ENCODE peak calls at places on chromosomes 3 and 15, in nine cellular contexts. V is brain microvascular endothelial cell; O is uterus; T is tibial artery; L is mesenchymal stem cell; M is CD4-positive, alpha-beta memory T cell; S is left ventricle myocardium inferior; W is IMR-90; A is bronchial epithelial cell. Y is an unnamed sample. For H3K27me3 and H3K36me3, the result is how much of the 10 kb centered on the place peaks cover.

GRCh38 chr3:17070560-17070959 is 185.8 kb downstream of the PLCL2 start:
- DNase-seq in A (no peak), V (no peak), O (no peak), L (peak), M (no peak), T (no peak), S (peak), W (peak), Y (peak)

GRCh38 chr3:46435327-46435726 is 28.3 kb downstream of the CCRL2 start:
- DNase-seq in S (no peak), V (no peak), O (no peak), W (no peak), L (no peak), T (no peak), M (no peak), A (no peak), Y (no peak)

GRCh38 chr3:190122198-190122771 is 1.6 kb upstream of the P3H2 start:
- DNase-seq in M (no peak), A (no peak), W (peak), T (no peak), O (no peak), L (peak), S (no peak), V (peak), Y (no peak)

GRCh38 chr3:78791745-78792144 is 976.1 kb downstream of the ROBO1 start:
- DNase-seq in A (no peak), L (no peak), O (no peak), W (no peak), M (no peak), V (no peak), S (no peak), T (no peak), Y (no peak)

GRCh38 chr3:192901435-192901834 is 16.2 kb downstream of the MB21D2 start:
- DNase-seq in W (peak), S (no peak), A (peak), L (peak), M (no peak), O (no peak), V (peak), T (no peak), Y (no peak)

GRCh38 chr15:55902975-55903374 is 90.4 kb downstream of the NEDD4 start:
- DNase-seq in M (no peak), V (no peak), L (peak), W (peak), O (no peak), S (no peak), T (no peak), A (no peak), Y (no peak)

GRCh38 chr3:105513042-105513441 is 146.3 kb downstream of the ALCAM start:
- DNase-seq in W (peak), V (peak), O (no peak), S (no peak), T (no peak), A (no peak), L (no peak), M (no peak), Y (no peak)

GRCh38 chr3:10021856-10022775 is 4.1 kb upstream of the FANCD2 start:
- DNase-seq in M (no peak), L (no peak), O (no peak), T (no peak), A (no peak), V (no peak), W (no peak), S (no peak), Y (no peak)

GRCh38 chr15:64224508-64224907 is 61.7 kb upstream of the PPIB start:
- DNase-seq in S (no peak), A (no peak), T (no peak), M (no peak), O (no peak), V (peak), W (peak), L (peak), Y (no peak)

GRCh38 chr3:25288416-25288815 is 139.6 kb upstream of the RARB start:
- DNase-seq in A (no peak), W (no peak), T (no peak), O (no peak), V (no peak), S (no peak), L (no peak), M (no peak), Y (peak)

GRCh38 chr15:78933187-78934062 is 11.4 kb downstream of the CTSH start:
- DNase-seq in W (no peak), L (no peak), T (no peak), O (peak), A (no peak), V (no peak), S (no peak), M (no peak), Y (no peak)

GRCh38 chr3:136932518-136932917 is 25.3 kb upstream of the IL20RB start:
- DNase-seq in W (peak), M (no peak), A (peak), O (no peak), L (peak), T (no peak), S (no peak), V (no peak), Y (no peak)

GRCh38 chr3:53483821-53484220 is 10.6 kb upstream of the CACNA1D start:
- DNase-seq in W (no peak), T (no peak), S (no peak), O (no peak), L (no peak), V (no peak), M (no peak), A (no peak), Y (no peak)

GRCh38 chr3:155270485-155271342 is 22.8 kb downstream of the STRIT1 start:
- DNase-seq in O (no peak), L (no peak), S (no peak), V (no peak), W (no peak), T (no peak), A (peak), M (no peak), Y (no peak)

GRCh38 chr3:11847035-11847394 is 330 bp upstream of the TAMM41 start:
- DNase-seq in O (no peak), L (no peak), V (no peak), A (no peak), W (no peak), M (no peak), T (no peak), S (no peak), Y (no peak)

GRCh38 chr15:63212050-63212973 is 22.9 kb downstream of the RAB8B start:
- DNase-seq in A (peak), V (peak), O (no peak), S (no peak), L (no peak), T (no peak), W (peak), M (peak), Y (no peak)

GRCh38 chr3:21062724-21063436 is 688.1 kb downstream of the ZNF385D start:
- DNase-seq in S (no peak), L (no peak), W (no peak), A (no peak), O (no peak), T (no peak), V (no peak), M (no peak), Y (no peak)

GRCh38 chr15:79883579-79884203 is 13.1 kb downstream of the MTHFS start:
- DNase-seq in O (no peak), A (no peak), W (no peak), T (no peak), L (no peak), S (no peak), V (no peak), M (no peak), Y (no peak)

GRCh38 chr3:116051040-116051439 is 394.2 kb downstream of the LSAMP start:
- DNase-seq in L (no peak), S (no peak), V (no peak), W (no peak), A (no peak), T (no peak), M (no peak), O (no peak), Y (no peak)

GRCh38 chr3:165696496-165696895 is 140.7 kb downstream of the BCHE start:
- DNase-seq in M (no peak), S (no peak), L (no peak), O (no peak), A (peak), V (no peak), W (no peak), T (no peak), Y (no peak)

GRCh38 chr15:52415628-52416027 is 113.1 kb downstream of the MYO5A start:
- DNase-seq in W (no peak), A (peak), T (no peak), S (no peak), L (no peak), V (no peak), M (no peak), O (no peak), Y (no peak)

GRCh38 chr15:39204031-39204430 is 376.8 kb upstream of the THBS1 start:
- DNase-seq in V (no peak), L (no peak), M (no peak), T (no peak), A (peak), W (peak), O (no peak), S (no peak), Y (no peak)

GRCh38 chr3:38834110-38834509 is 18.1 kb upstream of the SCN10A start:
- DNase-seq in O (peak), S (peak), T (peak), V (peak), M (no peak), A (peak), W (peak), L (peak), Y (peak)

GRCh38 chr3:108159865-108160264 is 62.4 kb downstream of the IFT57 start:
- DNase-seq in V (no peak), L (no peak), M (no peak), A (peak), O (no peak), S (no peak), T (no peak), W (peak), Y (no peak)

GRCh38 chr3:50388021-50388719 is 28.8 kb upstream of the TMEM115 start:
- DNase-seq in A (no peak), M (no peak), L (peak), W (no peak), S (no peak), T (no peak), V (no peak), O (no peak), Y (peak)

GRCh38 chr3:12935023-12935860 is 93.9 kb upstream of the RPL32 start:
- DNase-seq in V (peak), L (no peak), S (no peak), M (no peak), O (no peak), W (no peak), A (no peak), T (no peak), Y (peak)

GRCh38 chr3:107124885-107125284 is 252.4 kb upstream of the CCDC54 start:
- DNase-seq in V (peak), M (no peak), A (peak), L (peak), T (no peak), W (peak), S (peak), O (peak), Y (no peak)

GRCh38 chr3:168847293-168847883 is 751.7 kb upstream of the GOLIM4 start:
- DNase-seq in V (peak), S (no peak), T (no peak), L (peak), M (no peak), W (peak), A (peak), O (no peak), Y (peak)

GRCh38 chr3:119639494-119640350 is 20.7 kb downstream of the POPDC2 start:
- DNase-seq in O (no peak), S (no peak), M (no peak), L (peak), W (no peak), A (peak), V (no peak), T (no peak), Y (no peak)

GRCh38 chr3:69116897-69117296 is 5.5 kb downstream of the LMOD3 start:
- DNase-seq in T (no peak), A (peak), W (no peak), V (no peak), S (no peak), O (no peak), L (no peak), M (no peak), Y (no peak)

GRCh38 chr3:148902173-148902791 is 37.2 kb downstream of the CPA3 start:
- DNase-seq in A (peak), T (no peak), W (peak), O (no peak), M (no peak), S (no peak), L (peak), V (no peak), Y (no peak)

GRCh38 chr3:145243875-145244274 is 917.1 kb downstream of the PLOD2 start:
- DNase-seq in S (no peak), O (no peak), L (peak), A (no peak), M (no peak), V (peak), T (no peak), W (peak), Y (no peak)

GRCh38 chr15:62647195-62647865 is 395.2 kb upstream of the TPM1 start:
- DNase-seq in S (no peak), L (peak), W (peak), O (no peak), M (no peak), T (no peak), A (peak), V (peak), Y (no peak)

GRCh38 chr15:76993114-76993715 is 1.7 kb upstream of the PSTPIP1 start:
- DNase-seq in V (no peak), T (peak), L (no peak), A (no peak), S (no peak), O (no peak), M (no peak), W (no peak), Y (peak)

GRCh38 chr3:13850161-13850945 is 29.5 kb downstream of the WNT7A start:
- DNase-seq in T (no peak), M (no peak), O (no peak), V (no peak), S (no peak), W (no peak), A (peak), L (no peak), Y (peak)

GRCh38 chr3:127722104-127722784 is 49.5 kb downstream of the ABTB1 start:
- DNase-seq in A (no peak), V (no peak), W (no peak), O (no peak), T (peak), M (no peak), S (no peak), L (no peak), Y (no peak)

GRCh38 chr3:122975163-122975923 is 52.2 kb downstream of the SEMA5B start:
- DNase-seq in W (peak), O (peak), L (peak), T (no peak), V (peak), A (peak), M (no peak), S (no peak), Y (peak)
- H3K4me3 ChIP-seq in W (no peak), O (no peak), L (peak), T (no peak), V (no peak), A (no peak), M (no peak), S (no peak), Y (no peak)

GRCh38 chr3:45223889-45224730 is 2.0 kb downstream of the TMEM158 start:
- DNase-seq in W (peak), L (peak), T (no peak), V (peak), O (no peak), A (peak), M (no peak), S (no peak), Y (no peak)

GRCh38 chr3:45226206-45226915 is at the start of gene TMEM158:
- DNase-seq in A (peak), L (peak), M (peak), O (peak), S (peak), W (peak), T (peak), V (peak), Y (peak)

GRCh38 chr3:45227131-45227819 is 1.2 kb upstream of the TMEM158 start:
- DNase-seq in T (peak), M (no peak), O (no peak), S (no peak), L (no peak), W (no peak), V (no peak), A (no peak), Y (no peak)

GRCh38 chr3:45224824-45225464 is 1.1 kb downstream of the TMEM158 start:
- DNase-seq in T (peak), V (peak), M (no peak), O (peak), S (peak), W (peak), A (no peak), L (peak), Y (peak)

DNA sequence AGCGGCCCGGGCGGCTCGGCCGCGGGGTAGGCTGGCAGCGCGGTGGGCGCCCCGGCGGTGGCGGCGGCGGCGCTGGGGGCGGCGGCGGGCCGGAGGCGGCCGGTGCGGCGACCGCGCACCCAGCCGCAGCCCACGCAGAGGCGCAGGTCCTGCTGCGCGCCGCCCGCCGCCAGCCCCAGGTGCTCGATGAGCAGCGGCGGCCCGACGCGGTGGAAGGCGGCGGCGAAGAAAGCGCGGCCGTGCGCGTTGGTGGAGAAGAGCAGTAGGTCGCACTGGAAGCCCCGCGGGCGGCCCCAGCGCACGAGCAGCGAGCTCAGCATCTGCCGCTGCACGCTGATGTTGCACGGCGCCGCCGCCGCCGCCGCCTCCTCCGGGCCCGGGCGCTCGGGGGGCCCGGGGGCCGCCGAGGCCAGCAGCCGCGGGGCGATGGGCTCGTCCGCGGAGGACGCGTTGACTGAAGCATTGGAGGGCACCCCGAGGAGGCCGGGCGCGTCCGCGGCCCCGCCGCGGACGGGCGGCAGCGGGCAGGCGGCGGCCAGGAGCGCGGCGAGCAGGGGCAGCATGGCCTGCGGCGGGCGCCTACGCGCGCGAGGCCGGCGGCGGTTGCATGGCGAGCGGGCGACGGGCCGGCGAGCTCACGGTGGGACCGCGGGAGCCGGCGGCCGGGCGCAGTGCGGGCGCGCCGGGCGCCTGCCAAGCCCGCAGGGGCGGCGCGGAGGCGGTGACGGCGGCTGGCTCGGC is 452 bp downstream of the TMEM158 start:
- DNase-seq in A (no peak), S (peak), V (no peak), W (no peak), T (no peak), L (peak), O (no peak), M (peak), Y (peak)
- H3K27me3 ChIP-seq in A (under half), S (half or more), V (under half), W (under half), T (under half), L (under half), O (under half), M (under half), Y (under half)

GRCh38 chr15:56934269-56934668 is 15.8 kb downstream of the TCF12 start:
- DNase-seq in W (peak), S (no peak), A (peak), M (no peak), V (peak), O (no peak), L (no peak), T (no peak), Y (no peak)

GRCh38 chr15:56940388-56940787 is 21.9 kb downstream of the TCF12 start:
- DNase-seq in M (no peak), A (no peak), W (no peak), V (no peak), O (no peak), T (no peak), S (no peak), L (no peak), Y (no peak)

GRCh38 chr15:56933420-56934210 is 15.2 kb downstream of the TCF12 start:
- DNase-seq in L (no peak), S (no peak), A (no peak), M (no peak), W (no peak), O (no peak), V (no peak), T (no peak), Y (no peak)

GRCh38 chr15:56939257-56939656 is 20.8 kb downstream of the TCF12 start:
- DNase-seq in T (no peak), W (peak), M (no peak), O (no peak), L (no peak), V (no peak), A (no peak), S (no peak), Y (no peak)

DNA sequence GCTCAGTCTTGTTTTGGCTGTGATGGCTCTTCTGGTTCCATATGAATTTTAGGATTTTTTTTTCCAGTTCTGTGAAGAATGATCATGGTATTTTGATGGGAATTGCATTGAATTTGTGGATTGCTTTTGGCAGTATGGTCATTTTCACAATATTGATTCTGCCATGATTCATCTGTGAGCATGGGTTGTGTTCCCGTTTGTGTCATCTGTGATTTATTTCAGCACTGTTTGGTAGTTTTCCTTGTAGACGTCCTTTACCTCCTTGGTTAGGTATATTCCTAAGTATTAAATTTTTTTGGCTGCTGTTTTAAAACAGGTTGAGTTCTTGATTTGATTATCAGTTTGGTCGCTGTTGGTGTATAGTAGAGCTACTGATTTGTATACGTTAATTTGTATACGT is 18.5 kb downstream of the TCF12 start:
- DNase-seq in M (no peak), S (no peak), A (no peak), W (no peak), T (no peak), L (no peak), V (no peak), O (no peak), Y (no peak)
- H3K36me3 ChIP-seq in M (under half), S (under half), A (under half), W (under half), T (under half), L (under half), V (under half), O (under half), Y (under half)

GRCh38 chr3:158094917-158095301 is 11.3 kb downstream of the SHOX2 start:
- DNase-seq in O (no peak), L (no peak), S (no peak), M (no peak), W (no peak), V (no peak), A (no peak), T (no peak), Y (peak)
- H3K4me3 ChIP-seq in O (no peak), L (no peak), S (no peak), M (no peak), W (no peak), V (no peak), A (no peak), T (peak), Y (peak)

DNA sequence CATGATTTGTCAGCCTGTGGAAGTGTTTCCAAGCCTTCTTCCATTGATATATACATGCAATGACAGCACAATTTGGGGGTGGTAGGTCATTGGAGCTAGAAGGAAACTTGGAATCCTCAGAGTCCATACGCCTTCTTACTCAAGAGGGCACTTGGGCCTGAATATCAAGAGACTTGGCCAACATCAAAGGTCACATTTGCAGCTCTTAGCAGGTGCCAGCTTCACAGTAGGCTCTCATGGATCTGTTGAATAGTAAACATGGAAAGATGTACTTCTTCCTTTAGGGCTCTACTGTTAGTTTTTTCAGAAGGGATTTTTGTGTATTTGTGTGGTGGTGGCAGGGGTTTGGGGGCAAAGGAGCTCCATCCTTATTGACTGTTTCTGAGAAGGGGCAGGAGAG is 50.8 kb downstream of the RHCG start:
- DNase-seq in W (no peak), V (no peak), S (no peak), L (no peak), T (no peak), A (no peak), M (no peak), O (no peak), Y (no peak)
- H3K27me3 ChIP-seq in W (half or more), V (under half), S (half or more), L (half or more), T (under half), A (under half), M (under half), O (under half), Y (under half)

DNA sequence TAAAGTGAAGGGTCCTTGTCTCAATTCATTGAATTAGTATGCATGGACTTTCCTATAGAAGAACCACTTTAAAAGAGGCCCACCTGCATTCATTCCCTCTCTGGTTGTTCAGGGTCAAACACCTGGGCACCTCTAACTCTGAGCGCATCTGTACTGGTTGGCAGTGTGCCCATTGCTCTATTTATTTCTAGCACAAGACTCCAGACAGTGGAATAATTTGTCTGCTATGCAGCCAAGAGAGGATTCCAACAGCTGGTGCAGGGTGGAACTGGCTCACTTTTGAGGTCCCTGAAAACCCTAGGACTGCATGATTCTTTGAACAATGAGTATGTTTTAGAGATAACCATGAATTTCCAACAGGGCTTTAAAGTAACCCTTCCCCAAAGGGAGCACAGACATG is 57.9 kb downstream of the CCDC33 start:
- DNase-seq in M (no peak), L (no peak), O (no peak), V (no peak), A (no peak), T (no peak), S (no peak), W (no peak), Y (no peak)
- H3K36me3 ChIP-seq in M (under half), L (under half), O (under half), V (under half), A (under half), T (under half), S (under half), W (under half), Y (under half)

Y was measured in H7.